ENCODE peak calls at places on chromosome 12, in ten cellular contexts. G, Q, N, X, V, S, I, F, E and U are unnamed samples.

GRCh38 chr12:100234591-100235304 is 32.1 kb downstream of the DEPDC4 start:
- DNase-seq in G (no peak), Q (peak; percentile 59), N (no peak), X (peak; percentile 46), V (no peak), S (peak; percentile 29), I (peak; percentile 74), F (no peak), E (peak; percentile 65), U (no peak)

GRCh38 chr12:105843989-105844768 is 294.6 kb downstream of the NUAK1 start:
- DNase-seq in G (peak; percentile 89), Q (no peak), N (no peak), X (no peak), V (no peak), S (peak; percentile 37), I (no peak), F (no peak), E (peak; percentile 89), U (no peak)

GRCh38 chr12:66409195-66409871 is 107.0 kb downstream of the HELB start:
- DNase-seq in G (no peak), Q (peak; percentile 51), N (no peak), X (peak; percentile 42), V (no peak), S (peak; percentile 32), I (peak; percentile 84), F (no peak), E (peak; percentile 76), U (no peak)

GRCh38 chr12:130041983-130042812 is 120.1 kb upstream of the FZD10 start:
- DNase-seq in G (peak; percentile 89), Q (no peak), N (no peak), X (peak; percentile 78), V (peak; percentile 42), S (no peak), I (peak; percentile 68), F (no peak), E (no peak), U (no peak)

GRCh38 chr12:53181935-53182334 is 1.2 kb upstream of the CSAD start:
- DNase-seq in G (no peak), Q (no peak), N (no peak), X (no peak), V (no peak), S (no peak), I (no peak), F (no peak), E (no peak), U (no peak)

GRCh38 chr12:111430418-111431353 is 25.0 kb downstream of the SH2B3 start:
- DNase-seq in G (no peak), Q (no peak), N (no peak), X (no peak), V (no peak), S (no peak), I (no peak), F (no peak), E (no peak), U (no peak)

GRCh38 chr12:49111206-49111605 is 559 bp upstream of the LMBR1L start:
- DNase-seq in G (no peak), Q (no peak), N (no peak), X (no peak), V (no peak), S (no peak), I (no peak), F (no peak), E (no peak), U (no peak)

GRCh38 chr12:12357697-12358476 is 1.0 kb downstream of the BORCS5 start:
- DNase-seq in G (no peak), Q (no peak), N (no peak), X (no peak), V (no peak), S (no peak), I (no peak), F (no peak), E (no peak), U (peak; percentile 66)

GRCh38 chr12:116954700-116955381 is 44.1 kb downstream of the FBXW8 start:
- DNase-seq in G (no peak), Q (no peak), N (no peak), X (peak; percentile 51), V (peak; percentile 46), S (no peak), I (no peak), F (no peak), E (no peak), U (no peak)

GRCh38 chr12:101490286-101490920 is 15.3 kb downstream of the SPIC start:
- DNase-seq in G (no peak), Q (peak; percentile 27), N (no peak), X (peak; percentile 56), V (no peak), S (no peak), I (peak; percentile 78), F (no peak), E (no peak), U (no peak)

GRCh38 chr12:29238822-29239291 is 89.8 kb downstream of the FAR2 start:
- DNase-seq in G (no peak), Q (peak; percentile 80), N (no peak), X (no peak), V (no peak), S (no peak), I (no peak), F (no peak), E (no peak), U (peak; percentile 81)

GRCh38 chr12:132640936-132641335 is 22.4 kb downstream of the P2RX2 start:
- DNase-seq in G (no peak), Q (no peak), N (no peak), X (no peak), V (no peak), S (no peak), I (no peak), F (no peak), E (no peak), U (no peak)

DNA sequence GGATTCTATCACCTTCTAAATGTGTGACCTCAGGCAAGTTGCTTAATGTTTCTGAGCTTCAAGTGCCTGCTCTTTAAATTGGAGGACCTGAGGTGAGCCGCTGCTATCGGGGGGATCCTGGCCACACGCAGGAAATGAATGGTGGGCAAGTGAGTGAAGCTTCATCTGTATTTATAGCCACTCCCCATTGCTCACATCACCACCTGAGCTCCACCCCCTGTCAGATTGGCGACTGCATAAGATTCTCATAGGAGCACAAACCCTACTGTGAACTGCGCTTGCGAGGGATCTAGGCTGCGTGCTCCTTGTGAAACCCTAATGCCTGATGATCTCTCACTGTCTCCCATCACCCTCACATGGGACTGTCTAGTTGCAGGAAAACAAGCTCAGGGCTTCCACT is 158.6 kb upstream of the CCND2 start:
- DNase-seq in G (peak; percentile 75), Q (no peak), N (no peak), X (no peak), V (no peak), S (no peak), I (peak; percentile 39), F (no peak), E (no peak), U (no peak)
- H3K4me3 ChIP-seq in G (no peak overlapping the region), Q (no peak overlapping the region), N (no peak overlapping the region), X (no peak overlapping the region), V (no peak overlapping the region), S (no peak overlapping the region), I (no peak overlapping the region), F (no peak overlapping the region), E (no peak overlapping the region), U (no peak overlapping the region)

GRCh38 chr12:65140738-65141137 is 19.6 kb upstream of the WIF1 start:
- DNase-seq in G (no peak), Q (no peak), N (no peak), X (no peak), V (no peak), S (no peak), I (no peak), F (no peak), E (no peak), U (peak; percentile 66)
- H3K4me3 ChIP-seq in G (no peak overlapping the region), Q (no peak overlapping the region), N (no peak overlapping the region), X (no peak overlapping the region), V (no peak overlapping the region), S (no peak overlapping the region), I (no peak overlapping the region), F (no peak overlapping the region), E (no peak overlapping the region), U (no peak overlapping the region)

GRCh38 chr12:70754330-70754741 is 117.1 kb upstream of the PTPRB start:
- DNase-seq in G (no peak), Q (peak; percentile 20), N (no peak), X (peak; percentile 21), V (no peak), S (no peak), I (no peak), F (no peak), E (no peak), U (no peak)
- H3K4me3 ChIP-seq in G (no peak overlapping the region), Q (no peak overlapping the region), N (peak overlapping the region; percentile 62), X (no peak overlapping the region), V (no peak overlapping the region), S (no peak overlapping the region), I (no peak overlapping the region), F (no peak overlapping the region), E (no peak overlapping the region), U (no peak overlapping the region)

GRCh38 chr12:86261142-86261541 is 5.0 kb upstream of the MGAT4C start:
- DNase-seq in G (no peak), Q (peak; percentile 70), N (no peak), X (no peak), V (no peak), S (no peak), I (no peak), F (no peak), E (no peak), U (no peak)

GRCh38 chr12:86261606-86262005 is 5.4 kb upstream of the MGAT4C start:
- DNase-seq in G (no peak), Q (no peak), N (no peak), X (no peak), V (no peak), S (no peak), I (peak; percentile 62), F (no peak), E (no peak), U (no peak)

GRCh38 chr12:86265329-86265695 is 9.1 kb upstream of the MGAT4C start:
- DNase-seq in G (no peak), Q (no peak), N (no peak), X (no peak), V (no peak), S (no peak), I (no peak), F (no peak), E (no peak), U (no peak)

GRCh38 chr12:86260183-86260582 is 4.0 kb upstream of the MGAT4C start:
- DNase-seq in G (no peak), Q (no peak), N (no peak), X (no peak), V (no peak), S (no peak), I (no peak), F (no peak), E (no peak), U (no peak)

DNA sequence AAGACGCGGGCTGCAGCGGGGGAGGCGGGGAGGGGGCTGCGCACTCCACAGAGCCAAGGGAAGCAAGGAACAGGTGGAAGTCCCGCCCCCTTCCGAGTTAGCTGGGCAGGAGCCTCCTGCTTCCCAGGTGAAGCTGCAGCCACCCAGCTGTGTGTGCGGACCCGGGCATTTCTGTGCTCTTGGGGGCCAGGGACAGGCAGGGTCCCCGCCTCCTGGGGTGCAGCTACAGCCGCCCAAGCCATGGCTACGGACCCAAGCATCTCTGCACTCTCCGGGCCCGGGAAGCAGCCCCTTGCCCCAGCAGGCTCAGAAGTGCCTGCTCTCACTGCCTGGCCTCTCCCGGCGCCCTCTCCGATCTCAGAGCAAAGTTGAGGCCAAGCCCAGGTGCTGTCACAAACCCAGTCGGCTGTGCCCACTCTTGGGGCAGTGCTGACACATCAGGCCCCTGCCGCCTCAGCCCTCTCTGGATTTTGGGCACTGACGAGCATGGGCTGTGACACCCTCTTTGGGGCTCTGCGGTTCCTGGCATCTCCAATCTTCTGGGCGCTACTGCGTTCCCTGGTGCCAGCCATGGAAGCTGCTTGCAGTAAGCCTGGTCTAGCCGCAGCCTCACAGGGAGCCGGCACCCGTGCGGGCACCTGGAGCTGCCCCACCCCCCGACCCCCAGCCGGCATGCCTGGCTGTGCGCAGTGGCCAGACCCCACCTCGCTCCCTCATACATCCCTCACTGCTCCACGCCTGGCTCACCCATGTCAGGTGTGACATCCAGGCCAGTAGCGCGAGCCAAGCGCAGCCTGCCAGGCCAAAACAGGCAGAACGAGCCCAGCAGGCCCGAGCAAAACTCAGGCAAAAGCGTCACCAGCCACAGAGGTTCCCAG is 8.5 kb upstream of the MGAT4C start:
- DNase-seq in G (peak; percentile 89), Q (peak; percentile 71), N (no peak), X (peak; percentile 34), V (peak; percentile 57), S (no peak), I (peak; percentile 81), F (no peak), E (no peak), U (no peak)
- H3K4me3 ChIP-seq in G (no peak overlapping the region), Q (peak overlapping the region; percentile 40), N (peak overlapping the region; percentile 61), X (peak overlapping the region; percentile 33), V (no peak overlapping the region), S (no peak overlapping the region), I (peak overlapping the region; percentile 52), F (peak overlapping the region; percentile 58), E (no peak overlapping the region), U (peak overlapping the region; percentile 56)